ENCODE peak calls at places on chromosome 9, in six cellular contexts. One of them, this sample, is unnamed.

GRCh38 chr9:34254141-34254913 is 74.7 kb downstream of the KIF24 start:
- DNase-seq in fibroblast of pulmonary artery: peak; percentile 65
- DNase-seq in stimulated activated CD8-positive, alpha-beta memory T cell treated with anti-CD3 and anti-CD28 coated beads, Interleukin-15, amount 100 ng/mL, for 48 hours: no peak
- DNase-seq in GM23338: no peak
- DNase-seq in SW480: no peak
- DNase-seq in activated naive CD8-positive, alpha-beta T cell treated with anti-CD3 and anti-CD28 coated beads for 36 hours: no peak
- DNase-seq in this sample: no peak

GRCh38 chr9:79573697-79573976 is 1.9 kb downstream of the TLE4 start:
- DNase-seq in GM23338: no peak
- DNase-seq in activated naive CD8-positive, alpha-beta T cell treated with anti-CD3 and anti-CD28 coated beads for 36 hours: no peak
- DNase-seq in fibroblast of pulmonary artery: no peak
- DNase-seq in stimulated activated CD8-positive, alpha-beta memory T cell treated with anti-CD3 and anti-CD28 coated beads, Interleukin-15, amount 100 ng/mL, for 48 hours: no peak
- DNase-seq in SW480: peak; percentile 44
- DNase-seq in this sample: no peak

GRCh38 chr9:127491516-127491915 is 40.2 kb downstream of the LRSAM1 start:
- DNase-seq in SW480: no peak
- DNase-seq in fibroblast of pulmonary artery: no peak
- DNase-seq in GM23338: no peak
- DNase-seq in activated naive CD8-positive, alpha-beta T cell treated with anti-CD3 and anti-CD28 coated beads for 36 hours: no peak
- DNase-seq in stimulated activated CD8-positive, alpha-beta memory T cell treated with anti-CD3 and anti-CD28 coated beads, Interleukin-15, amount 100 ng/mL, for 48 hours: no peak
- DNase-seq in this sample: no peak

GRCh38 chr9:127742435-127743088 is 7.5 kb upstream of the TOR2A start:
- DNase-seq in stimulated activated CD8-positive, alpha-beta memory T cell treated with anti-CD3 and anti-CD28 coated beads, Interleukin-15, amount 100 ng/mL, for 48 hours: no peak
- DNase-seq in SW480: no peak
- DNase-seq in activated naive CD8-positive, alpha-beta T cell treated with anti-CD3 and anti-CD28 coated beads for 36 hours: no peak
- DNase-seq in fibroblast of pulmonary artery: peak; percentile 44
- DNase-seq in GM23338: peak; percentile 97
- DNase-seq in this sample: peak; percentile 23

GRCh38 chr9:22030101-22030598 is 21.0 kb upstream of the CDKN2B start:
- DNase-seq in stimulated activated CD8-positive, alpha-beta memory T cell treated with anti-CD3 and anti-CD28 coated beads, Interleukin-15, amount 100 ng/mL, for 48 hours: no peak
- DNase-seq in GM23338: no peak
- DNase-seq in fibroblast of pulmonary artery: peak; percentile 92
- DNase-seq in activated naive CD8-positive, alpha-beta T cell treated with anti-CD3 and anti-CD28 coated beads for 36 hours: no peak
- DNase-seq in SW480: peak; percentile 34
- DNase-seq in this sample: no peak

GRCh38 chr9:22067196-22067595 is 58.1 kb upstream of the CDKN2B start:
- DNase-seq in SW480: no peak
- DNase-seq in GM23338: no peak
- DNase-seq in stimulated activated CD8-positive, alpha-beta memory T cell treated with anti-CD3 and anti-CD28 coated beads, Interleukin-15, amount 100 ng/mL, for 48 hours: no peak
- DNase-seq in fibroblast of pulmonary artery: no peak
- DNase-seq in activated naive CD8-positive, alpha-beta T cell treated with anti-CD3 and anti-CD28 coated beads for 36 hours: no peak
- DNase-seq in this sample: no peak

GRCh38 chr9:122016789-122017188 is 76.3 kb downstream of the TTLL11 start:
- DNase-seq in activated naive CD8-positive, alpha-beta T cell treated with anti-CD3 and anti-CD28 coated beads for 36 hours: no peak
- DNase-seq in SW480: no peak
- DNase-seq in stimulated activated CD8-positive, alpha-beta memory T cell treated with anti-CD3 and anti-CD28 coated beads, Interleukin-15, amount 100 ng/mL, for 48 hours: no peak
- DNase-seq in GM23338: peak; percentile 41
- DNase-seq in fibroblast of pulmonary artery: peak; percentile 31
- DNase-seq in this sample: no peak

GRCh38 chr9:108117775-108118174 is 628.2 kb upstream of the KLF4 start:
- DNase-seq in SW480: no peak
- DNase-seq in activated naive CD8-positive, alpha-beta T cell treated with anti-CD3 and anti-CD28 coated beads for 36 hours: no peak
- DNase-seq in fibroblast of pulmonary artery: no peak
- DNase-seq in GM23338: no peak
- DNase-seq in stimulated activated CD8-positive, alpha-beta memory T cell treated with anti-CD3 and anti-CD28 coated beads, Interleukin-15, amount 100 ng/mL, for 48 hours: no peak
- DNase-seq in this sample: no peak

GRCh38 chr9:81693639-81694378 is 4.5 kb upstream of the TLE1 start:
- DNase-seq in activated naive CD8-positive, alpha-beta T cell treated with anti-CD3 and anti-CD28 coated beads for 36 hours: no peak
- DNase-seq in fibroblast of pulmonary artery: no peak
- DNase-seq in GM23338: no peak
- DNase-seq in SW480: no peak
- DNase-seq in stimulated activated CD8-positive, alpha-beta memory T cell treated with anti-CD3 and anti-CD28 coated beads, Interleukin-15, amount 100 ng/mL, for 48 hours: no peak
- DNase-seq in this sample: no peak

GRCh38 chr9:95764490-95764889 is 111.0 kb upstream of the ERCC6L2 start:
- DNase-seq in SW480: peak; percentile 36
- DNase-seq in GM23338: peak; percentile 39
- DNase-seq in stimulated activated CD8-positive, alpha-beta memory T cell treated with anti-CD3 and anti-CD28 coated beads, Interleukin-15, amount 100 ng/mL, for 48 hours: no peak
- DNase-seq in activated naive CD8-positive, alpha-beta T cell treated with anti-CD3 and anti-CD28 coated beads for 36 hours: no peak
- DNase-seq in fibroblast of pulmonary artery: no peak
- DNase-seq in this sample: no peak

GRCh38 chr9:93128011-93128714 is 5.9 kb downstream of the NINJ1 start:
- DNase-seq in stimulated activated CD8-positive, alpha-beta memory T cell treated with anti-CD3 and anti-CD28 coated beads, Interleukin-15, amount 100 ng/mL, for 48 hours: no peak
- DNase-seq in fibroblast of pulmonary artery: no peak
- DNase-seq in GM23338: no peak
- DNase-seq in SW480: no peak
- DNase-seq in activated naive CD8-positive, alpha-beta T cell treated with anti-CD3 and anti-CD28 coated beads for 36 hours: no peak
- DNase-seq in this sample: no peak

GRCh38 chr9:137391411-137391754 is 31.6 kb downstream of the EXD3 start:
- DNase-seq in fibroblast of pulmonary artery: no peak
- DNase-seq in GM23338: no peak
- DNase-seq in stimulated activated CD8-positive, alpha-beta memory T cell treated with anti-CD3 and anti-CD28 coated beads, Interleukin-15, amount 100 ng/mL, for 48 hours: no peak
- DNase-seq in activated naive CD8-positive, alpha-beta T cell treated with anti-CD3 and anti-CD28 coated beads for 36 hours: no peak
- DNase-seq in SW480: peak; percentile 42
- DNase-seq in this sample: no peak

GRCh38 chr9:123652416-123652815 is 277.5 kb downstream of the DENND1A start:
- DNase-seq in GM23338: no peak
- DNase-seq in stimulated activated CD8-positive, alpha-beta memory T cell treated with anti-CD3 and anti-CD28 coated beads, Interleukin-15, amount 100 ng/mL, for 48 hours: no peak
- DNase-seq in SW480: no peak
- DNase-seq in fibroblast of pulmonary artery: no peak
- DNase-seq in activated naive CD8-positive, alpha-beta T cell treated with anti-CD3 and anti-CD28 coated beads for 36 hours: no peak
- DNase-seq in this sample: no peak

GRCh38 chr9:104748359-104749031 is 1.0 kb downstream of the NIPSNAP3A start:
- DNase-seq in activated naive CD8-positive, alpha-beta T cell treated with anti-CD3 and anti-CD28 coated beads for 36 hours: no peak
- DNase-seq in stimulated activated CD8-positive, alpha-beta memory T cell treated with anti-CD3 and anti-CD28 coated beads, Interleukin-15, amount 100 ng/mL, for 48 hours: no peak
- DNase-seq in SW480: no peak
- DNase-seq in fibroblast of pulmonary artery: peak; percentile 41
- DNase-seq in GM23338: peak; percentile 3
- DNase-seq in this sample: no peak